ENCODE peak calls at places on chromosomes 11 and 22, in four cellular contexts. O is K562, E is HL-60, C is GM12878. Q is an unnamed sample.

GRCh38 chr22:31891366-31892079 is 52.8 kb upstream of the YWHAH start:
- DNase-seq in O (peak; percentile 69), E (no peak), C (no peak), Q (no peak)

GRCh38 chr11:46936138-46937110 is at the start of gene CSTPP1:
- DNase-seq in O (peak; percentile 96), E (peak; percentile 90), C (peak; percentile 77), Q (peak; percentile 98)

GRCh38 chr11:62721994-62722393 is 5.3 kb downstream of the HNRNPUL2 start:
- DNase-seq in O (peak; percentile 24), E (no peak), C (no peak), Q (no peak)

GRCh38 chr11:8365542-8365941 is 101.9 kb upstream of the LMO1 start:
- DNase-seq in O (peak; percentile 23), E (no peak), C (no peak), Q (no peak)

GRCh38 chr11:1012740-1013627 is 23.5 kb downstream of the MUC6 start:
- DNase-seq in O (no peak), E (no peak), C (no peak), Q (no peak)

GRCh38 chr11:36619502-36619901 is 21.5 kb upstream of the RAG2 start:
- DNase-seq in O (peak; percentile 5), E (no peak), C (no peak), Q (no peak)

GRCh38 chr22:42719133-42719532 is 1.5 kb downstream of the A4GALT start:
- DNase-seq in O (no peak), E (no peak), C (no peak), Q (no peak)

GRCh38 chr22:20756846-20757245 is 17.1 kb upstream of the SERPIND1 start:
- DNase-seq in O (no peak), E (no peak), C (no peak), Q (no peak)

GRCh38 chr22:38257650-38258246 is 15.1 kb downstream of the TMEM184B start:
- DNase-seq in O (no peak), E (no peak), C (no peak), Q (no peak)

GRCh38 chr11:118658372-118659313 is 20.8 kb downstream of the TREH start:
- DNase-seq in O (peak; percentile 22), E (no peak), C (no peak), Q (no peak)

GRCh38 chr11:105838668-105839403 is 183.2 kb downstream of the MSANTD4 start:
- DNase-seq in O (no peak), E (no peak), C (no peak), Q (no peak)

GRCh38 chr22:27596133-27596905 is 205.2 kb downstream of the MN1 start:
- DNase-seq in O (no peak), E (no peak), C (no peak), Q (no peak)

GRCh38 chr11:85889676-85890579 is 34.7 kb downstream of the CCDC83 start:
- DNase-seq in O (peak; percentile 9), E (no peak), C (no peak), Q (no peak)

GRCh38 chr11:112366777-112367176 is 106.1 kb upstream of the PLET1 start:
- DNase-seq in O (no peak), E (no peak), C (no peak), Q (no peak)

GRCh38 chr11:47850337-47850736 is 2.2 kb upstream of the NUP160 start:
- DNase-seq in O (no peak), E (no peak), C (no peak), Q (no peak)

GRCh38 chr11:66546368-66546965 is at the start of gene ACTN3:
- DNase-seq in O (no peak), E (no peak), C (no peak), Q (no peak)

GRCh38 chr22:32050678-32051515 is 7.8 kb downstream of the SLC5A1 start:
- DNase-seq in O (peak; percentile 46), E (peak; percentile 74), C (peak; percentile 63), Q (no peak)

GRCh38 chr11:110249066-110249465 is 47.3 kb downstream of the RDX start:
- DNase-seq in O (no peak), E (no peak), C (no peak), Q (no peak)

GRCh38 chr11:72771507-72771906 is 19.3 kb upstream of the ARAP1 start:
- DNase-seq in O (peak; percentile 62), E (no peak), C (no peak), Q (no peak)

GRCh38 chr22:36331306-36331911 is 56.4 kb downstream of the MYH9 start:
- DNase-seq in O (peak; percentile 83), E (peak; percentile 95), C (peak; percentile 81), Q (peak; percentile 78)

GRCh38 chr11:46972343-46972742 is 35.8 kb downstream of the CSTPP1 start:
- DNase-seq in O (no peak), E (no peak), C (no peak), Q (no peak)

GRCh38 chr22:36701941-36702640 is 1.5 kb downstream of the CACNG2 start:
- DNase-seq in O (no peak), E (no peak), C (no peak), Q (no peak)

GRCh38 chr11:70524096-70524922 is 126.0 kb downstream of the CTTN start:
- DNase-seq in O (no peak), E (no peak), C (no peak), Q (no peak)

GRCh38 chr11:114135737-114136151 is 76.2 kb downstream of the ZBTB16 start:
- DNase-seq in O (no peak), E (peak; percentile 67), C (no peak), Q (no peak)

GRCh38 chr11:91664521-91664920 is 560.1 kb upstream of the FAT3 start:
- DNase-seq in O (no peak), E (no peak), C (no peak), Q (no peak)

GRCh38 chr11:93846411-93846810 is 4.0 kb downstream of the VSTM5 start:
- DNase-seq in O (no peak), E (no peak), C (no peak), Q (no peak)

GRCh38 chr11:44112083-44112865 is 16.8 kb downstream of the EXT2 start:
- DNase-seq in O (no peak), E (no peak), C (no peak), Q (no peak)

GRCh38 chr22:49425356-49425755 is 402.3 kb downstream of the BRD1 start:
- DNase-seq in O (no peak), E (no peak), C (no peak), Q (no peak)

DNA sequence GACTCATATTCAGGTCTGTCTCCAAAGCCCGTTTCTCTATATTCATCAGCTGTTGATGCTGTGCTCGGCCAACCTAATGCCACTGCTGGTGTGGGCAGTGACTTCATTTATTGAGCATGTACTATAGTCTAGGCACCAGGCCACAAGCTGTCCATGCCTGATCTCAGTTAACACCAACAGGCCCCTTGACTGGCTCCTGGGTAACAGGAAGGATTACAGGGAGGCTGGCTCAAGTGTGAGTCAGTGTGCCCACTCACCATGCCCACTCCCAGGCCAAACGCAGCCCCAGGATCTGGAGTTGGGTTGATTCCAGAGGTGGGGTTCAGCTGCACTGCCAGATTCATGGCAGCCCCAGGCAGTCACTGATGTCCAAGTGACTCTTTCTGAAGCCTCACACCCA is 8.6 kb upstream of the CRYBB2 start:
- DNase-seq in O (no peak), E (no peak), C (no peak), Q (no peak)
- TF ChIP-seq SPI1 in O (no peak), E (no peak), C (no peak), Q (no peak)

GRCh38 chr11:11395126-11395525 is 42.1 kb upstream of the CSNK2A3 start:
- DNase-seq in O (no peak), E (no peak), C (no peak), Q (no peak)

GRCh38 chr11:11391169-11391568 is 38.1 kb upstream of the CSNK2A3 start:
- DNase-seq in O (no peak), E (no peak), C (no peak), Q (no peak)

GRCh38 chr11:11390068-11390775 is 37.2 kb upstream of the CSNK2A3 start:
- DNase-seq in O (no peak), E (no peak), C (no peak), Q (no peak)

GRCh38 chr11:11389238-11389637 is 36.2 kb upstream of the CSNK2A3 start:
- DNase-seq in O (no peak), E (no peak), C (no peak), Q (no peak)

DNA sequence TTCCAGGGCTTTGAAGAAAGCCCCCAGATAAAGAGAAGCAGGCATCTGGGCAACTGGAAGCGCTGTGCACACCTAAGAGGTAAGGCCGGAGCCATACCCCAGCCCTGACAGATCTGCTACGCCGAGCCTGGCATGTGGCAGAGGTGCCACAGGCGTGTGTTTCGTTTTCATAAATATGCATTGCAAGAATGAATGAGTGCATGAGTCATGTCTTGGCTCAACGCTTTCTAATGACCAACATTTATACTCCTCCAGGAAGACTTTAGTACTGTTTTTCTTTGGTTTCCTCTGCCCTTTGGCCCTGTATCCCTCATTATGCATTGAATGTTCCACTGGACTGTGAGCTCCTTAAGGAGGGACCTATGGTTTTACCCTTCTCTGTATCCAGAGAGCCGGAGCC is 38.7 kb upstream of the CSNK2A3 start:
- DNase-seq in O (no peak), E (no peak), C (no peak), Q (no peak)
- TF ChIP-seq SPI1 in O (no peak), E (no peak), C (no peak), Q (no peak)

GRCh38 chr22:39344046-39344390 is 5.8 kb upstream of the SYNGR1 start:
- DNase-seq in O (peak; percentile 27), E (no peak), C (no peak), Q (no peak)

GRCh38 chr22:39348909-39349505 is 784 bp upstream of the SYNGR1 start:
- DNase-seq in O (no peak), E (peak; percentile 98), C (no peak), Q (no peak)

GRCh38 chr22:39341179-39341578 is 8.6 kb upstream of the SYNGR1 start:
- DNase-seq in O (no peak), E (no peak), C (no peak), Q (no peak)

GRCh38 chr22:39345231-39345630 is 4.6 kb upstream of the SYNGR1 start:
- DNase-seq in O (no peak), E (no peak), C (no peak), Q (no peak)

DNA sequence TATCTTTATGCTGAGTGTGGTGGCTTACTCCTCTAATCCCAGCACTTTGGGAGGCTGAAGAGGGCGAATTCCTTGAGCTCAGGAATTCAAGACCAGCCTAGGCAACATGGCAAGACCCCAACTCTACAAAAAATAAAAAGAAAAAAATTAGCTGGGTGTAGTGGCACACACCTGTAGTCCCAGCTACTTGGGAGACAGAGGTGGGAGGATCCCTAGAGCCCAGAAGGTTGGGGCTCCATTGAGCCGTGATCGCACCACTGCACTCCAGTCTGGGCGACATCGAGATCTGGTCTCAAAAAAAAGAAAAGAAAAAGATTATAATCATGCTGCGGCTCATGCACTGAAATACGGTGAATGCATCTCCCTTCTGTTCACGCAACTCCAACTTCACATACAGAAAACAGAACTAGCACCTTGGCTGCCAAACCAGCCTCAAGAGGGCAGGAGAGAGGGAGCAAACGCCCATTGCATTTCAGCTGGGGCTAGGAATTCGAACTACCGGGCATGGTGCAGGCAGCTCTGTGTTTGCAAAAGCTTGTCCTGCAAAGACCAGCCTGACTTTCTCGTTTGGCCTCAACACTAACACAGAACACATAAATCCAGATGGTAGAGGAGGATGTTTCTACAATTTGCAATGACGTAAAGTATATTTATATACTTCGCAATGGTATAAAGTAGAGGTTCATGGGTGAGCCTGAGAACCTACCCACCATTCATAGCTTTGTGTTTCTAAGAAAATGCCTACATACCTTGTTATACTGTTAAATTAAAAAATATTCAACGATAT is 6.3 kb upstream of the SYNGR1 start:
- DNase-seq in O (peak; percentile 70), E (no peak), C (peak; percentile 36), Q (no peak)
- TF ChIP-seq SPI1 in O (no peak), E (no peak), C (no peak), Q (no peak)

DNA sequence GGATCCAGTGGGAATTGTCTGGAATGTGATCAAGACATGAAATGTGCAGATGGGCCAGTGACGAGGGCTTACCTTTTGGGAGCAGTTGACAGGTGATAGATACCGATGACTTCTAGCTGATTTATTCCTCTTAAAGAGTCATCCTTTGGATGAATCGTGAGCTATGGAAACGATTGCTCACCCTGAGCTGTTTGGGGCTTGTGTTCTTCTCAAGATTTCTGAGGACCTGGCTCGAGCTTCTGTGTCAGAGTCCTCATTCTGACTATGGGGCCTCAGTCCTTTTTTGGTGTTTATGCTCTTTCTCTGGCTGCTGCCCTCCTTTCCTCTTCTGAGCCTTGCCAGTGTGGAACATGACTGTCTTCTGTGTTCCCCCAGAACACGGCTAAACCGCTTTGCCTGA is 11.9 kb upstream of the AMPD3 start:
- DNase-seq in O (no peak), E (no peak), C (no peak), Q (no peak)
- TF ChIP-seq SPI1 in O (no peak), E (no peak), C (no peak), Q (no peak)

Q was measured in GM12891.